ENCODE peak calls at places on chromosomes 11 and 22, in four cellular contexts. G, F, O and B are unnamed samples.

GRCh38 chr11:131694526-131695424 is 324.4 kb downstream of the NTM start:
- DNase-seq in G (peak), F (peak), O (peak), B (no peak)

GRCh38 chr11:1000357-1000982 is 36.0 kb downstream of the MUC6 start:
- DNase-seq in G (no peak), F (no peak), O (no peak), B (no peak)

GRCh38 chr11:97414801-97415200 is 1025.0 kb downstream of the JRKL start:
- DNase-seq in G (no peak), F (no peak), O (no peak), B (no peak)

GRCh38 chr11:127862406-127862805 is 725.0 kb downstream of the ETS1 start:
- DNase-seq in G (no peak), F (no peak), O (no peak), B (no peak)

GRCh38 chr11:125319649-125320048 is 155.1 kb downstream of the PKNOX2 start:
- DNase-seq in G (no peak), F (no peak), O (no peak), B (no peak)

GRCh38 chr11:21411114-21411513 is 741.7 kb downstream of the NELL1 start:
- DNase-seq in G (no peak), F (no peak), O (peak), B (no peak)

GRCh38 chr22:48758021-48758561 is 1069.6 kb downstream of the BRD1 start:
- DNase-seq in G (no peak), F (no peak), O (no peak), B (no peak)

GRCh38 chr11:61149624-61150615 is 11.3 kb downstream of the VPS37C start:
- DNase-seq in G (no peak), F (peak), O (peak), B (no peak)

GRCh38 chr11:61874460-61874809 is 16.9 kb downstream of the FADS3 start:
- DNase-seq in G (no peak), F (no peak), O (no peak), B (no peak)

GRCh38 chr11:112016765-112017356 is 8.3 kb upstream of the DLAT start:
- DNase-seq in G (no peak), F (no peak), O (no peak), B (no peak)

GRCh38 chr11:34345012-34345804 is 12.6 kb downstream of the ABTB2 start:
- DNase-seq in G (no peak), F (no peak), O (peak), B (no peak)

GRCh38 chr11:1310772-1311468 is 1.5 kb upstream of the TOLLIP start:
- DNase-seq in G (no peak), F (no peak), O (no peak), B (no peak)

GRCh38 chr22:41302016-41302767 is 867 bp downstream of the ZC3H7B start:
- DNase-seq in G (peak), F (peak), O (no peak), B (no peak)

GRCh38 chr11:27557223-27557622 is 50.7 kb upstream of the LIN7C start:
- DNase-seq in G (no peak), F (no peak), O (no peak), B (no peak)

GRCh38 chr11:82771781-82772180 is 38.1 kb upstream of the FAM181B start:
- DNase-seq in G (no peak), F (no peak), O (no peak), B (no peak)

GRCh38 chr11:108851781-108852180 is 186.9 kb downstream of the DDX10 start:
- DNase-seq in G (no peak), F (no peak), O (no peak), B (no peak)

GRCh38 chr22:26666035-26666338 is 8.6 kb downstream of the MIAT start:
- DNase-seq in G (no peak), F (no peak), O (no peak), B (no peak)

GRCh38 chr11:8227156-8228152 is 36.2 kb downstream of the LMO1 start:
- DNase-seq in G (no peak), F (no peak), O (no peak), B (no peak)

GRCh38 chr11:83564845-83565244 is 278.7 kb upstream of the CCDC90B start:
- DNase-seq in G (no peak), F (no peak), O (no peak), B (no peak)

GRCh38 chr11:116373545-116373944 is 399.2 kb downstream of the BUD13 start:
- DNase-seq in G (no peak), F (no peak), O (no peak), B (no peak)

DNA sequence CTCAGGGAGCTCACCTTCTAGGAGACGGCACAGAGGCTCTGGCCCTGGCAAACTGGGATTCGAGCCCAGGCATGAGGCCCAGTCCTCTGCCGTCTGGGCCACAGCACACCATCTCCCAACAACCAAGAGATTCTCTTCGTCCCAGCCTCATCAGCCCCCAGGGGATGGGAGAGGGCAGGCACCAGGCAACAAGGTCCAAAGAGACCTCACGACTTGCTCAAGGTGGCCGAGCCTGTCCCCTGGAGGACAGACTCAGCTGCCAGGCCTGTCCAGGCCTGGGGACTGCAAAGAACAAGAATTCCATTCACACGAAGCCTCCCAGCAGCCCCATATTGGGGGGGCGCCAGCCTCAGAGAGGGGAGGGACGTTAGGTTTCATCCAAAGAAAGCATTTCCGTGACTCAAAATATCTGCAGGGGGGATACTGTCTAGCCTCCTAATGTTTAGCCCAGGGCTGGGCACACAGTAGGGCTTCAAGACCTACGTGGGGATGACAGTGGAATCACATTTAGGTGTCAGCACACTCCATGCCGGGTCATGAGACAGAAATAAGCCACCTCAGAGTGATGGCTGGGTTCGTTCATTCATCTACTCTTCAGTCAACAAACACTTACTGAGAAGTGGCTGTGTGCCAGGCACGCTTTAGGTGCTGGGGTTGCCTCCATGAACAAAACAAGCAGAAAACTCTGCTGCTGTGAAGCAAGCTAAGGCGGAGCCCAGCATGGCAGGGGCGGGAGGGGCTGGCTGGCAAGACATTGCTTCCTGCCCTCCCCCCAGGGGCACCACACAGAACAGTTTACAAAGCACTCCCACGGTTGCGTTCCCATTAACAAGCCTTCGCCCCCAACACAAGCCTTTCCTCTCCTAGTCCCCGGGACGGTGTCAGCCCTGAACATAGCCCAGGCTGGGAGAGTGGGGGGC is 1.2 kb downstream of the CARNS1 start:
- DNase-seq in G (no peak), F (no peak), O (peak), B (no peak)
- TF ChIP-seq FOXM1 in G (no peak), F (no peak), O (no peak), B (no peak)

DNA sequence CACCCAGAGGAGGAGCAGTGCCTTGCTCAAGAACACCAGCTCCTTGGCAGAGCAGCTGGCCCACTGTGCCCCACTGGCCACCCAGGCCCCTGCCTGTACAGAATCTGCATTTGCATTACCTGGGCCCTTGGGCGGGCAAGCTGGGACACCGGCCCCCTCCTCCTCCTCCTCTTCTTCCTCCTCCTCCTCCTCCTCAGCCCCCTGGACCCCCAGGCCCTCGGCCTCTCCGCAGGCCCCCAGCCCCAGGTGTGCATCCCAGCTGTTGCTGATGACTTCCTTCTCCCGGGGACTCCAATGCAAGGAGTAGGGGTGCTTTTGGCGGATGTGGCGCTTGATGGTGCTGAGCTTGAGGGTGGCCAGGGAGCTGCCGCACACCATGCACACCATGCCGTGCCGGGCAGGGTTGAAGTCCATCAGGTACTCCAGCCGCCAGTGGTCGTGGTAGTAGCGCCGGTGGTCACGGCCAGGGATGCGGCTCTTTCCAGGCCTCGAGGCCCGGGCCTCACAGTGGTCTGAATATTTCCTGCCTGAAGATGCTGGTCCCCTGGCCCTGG is 2.8 kb downstream of the ZFTA start:
- DNase-seq in G (no peak), F (no peak), O (no peak), B (no peak)
- TF ChIP-seq TARDBP in G (no peak), F (no peak), O (no peak), B (no peak)

GRCh38 chr11:47340010-47340409 is 12.5 kb downstream of the MYBPC3 start:
- DNase-seq in G (no peak), F (no peak), O (no peak), B (no peak)

GRCh38 chr11:47336595-47336994 is 15.9 kb downstream of the MYBPC3 start:
- DNase-seq in G (no peak), F (no peak), O (no peak), B (no peak)

GRCh38 chr11:47338396-47339241 is 13.9 kb downstream of the MYBPC3 start:
- DNase-seq in G (no peak), F (no peak), O (no peak), B (no peak)

GRCh38 chr11:47335733-47336132 is 16.8 kb downstream of the MYBPC3 start:
- DNase-seq in G (no peak), F (no peak), O (no peak), B (no peak)

DNA sequence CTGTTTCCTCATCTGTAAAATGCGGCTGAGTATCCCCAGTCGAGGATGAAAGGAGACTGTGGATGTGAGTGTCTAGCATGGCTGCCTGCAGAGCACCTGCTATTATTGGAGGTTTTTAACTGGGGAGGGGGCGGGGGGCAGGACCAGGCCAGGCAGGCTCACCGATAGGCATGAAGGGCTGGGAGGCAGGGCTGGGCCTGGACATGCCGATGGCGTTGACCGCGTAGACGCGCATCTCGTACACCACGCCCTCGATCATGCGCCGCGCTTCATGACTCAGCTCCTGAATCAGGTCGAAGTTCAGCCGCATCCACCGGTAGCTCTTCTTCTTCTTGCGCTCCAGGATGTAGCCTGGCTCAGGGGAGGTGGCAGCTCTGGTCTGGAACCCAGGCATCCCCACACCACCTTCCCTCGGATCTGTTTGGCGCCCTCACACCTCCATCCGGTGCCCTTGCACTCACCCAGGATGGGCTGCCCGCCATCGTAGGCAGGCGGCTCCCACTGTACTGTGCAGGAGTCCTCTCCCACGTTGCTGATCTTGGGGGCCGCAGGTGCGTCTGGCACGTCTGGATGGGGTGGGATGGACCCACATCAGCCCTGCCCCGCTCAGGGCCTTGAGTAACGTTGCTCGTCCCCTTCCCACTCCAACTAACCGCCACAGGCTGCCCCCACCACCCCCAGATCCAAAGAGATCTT is 15.1 kb downstream of the MYBPC3 start:
- DNase-seq in G (no peak), F (peak), O (no peak), B (no peak)
- TF ChIP-seq FOXM1 in G (no peak), F (no peak), O (no peak), B (no peak)

GRCh38 chr22:22913989-22914388 is 26.4 kb downstream of the IGLL5 start:
- DNase-seq in G (no peak), F (no peak), O (no peak), B (no peak)

GRCh38 chr22:22912722-22913253 is 25.2 kb downstream of the IGLL5 start:
- DNase-seq in G (no peak), F (no peak), O (no peak), B (no peak)

GRCh38 chr22:22910272-22911240 is 22.9 kb downstream of the IGLL5 start:
- DNase-seq in G (no peak), F (peak), O (no peak), B (no peak)

GRCh38 chr22:22911327-22912134 is 23.9 kb downstream of the IGLL5 start:
- DNase-seq in G (no peak), F (peak), O (no peak), B (no peak)

DNA sequence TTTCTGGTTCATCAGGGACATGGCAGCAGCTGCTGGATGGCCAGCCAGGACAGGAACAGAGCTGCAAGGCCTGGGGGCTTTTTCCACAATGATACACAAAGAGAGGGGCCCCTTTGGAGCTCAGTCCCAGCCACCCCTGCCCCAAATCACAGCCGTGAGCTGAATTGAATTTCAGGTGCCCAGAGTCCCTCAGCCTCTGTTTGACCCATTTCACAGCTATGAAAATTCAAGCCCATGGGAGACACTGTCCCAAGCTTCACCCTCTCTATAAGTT is 24.5 kb downstream of the IGLL5 start:
- DNase-seq in G (no peak), F (no peak), O (no peak), B (no peak)
- TF ChIP-seq TARDBP in G (no peak), F (no peak), O (no peak), B (no peak)

DNA sequence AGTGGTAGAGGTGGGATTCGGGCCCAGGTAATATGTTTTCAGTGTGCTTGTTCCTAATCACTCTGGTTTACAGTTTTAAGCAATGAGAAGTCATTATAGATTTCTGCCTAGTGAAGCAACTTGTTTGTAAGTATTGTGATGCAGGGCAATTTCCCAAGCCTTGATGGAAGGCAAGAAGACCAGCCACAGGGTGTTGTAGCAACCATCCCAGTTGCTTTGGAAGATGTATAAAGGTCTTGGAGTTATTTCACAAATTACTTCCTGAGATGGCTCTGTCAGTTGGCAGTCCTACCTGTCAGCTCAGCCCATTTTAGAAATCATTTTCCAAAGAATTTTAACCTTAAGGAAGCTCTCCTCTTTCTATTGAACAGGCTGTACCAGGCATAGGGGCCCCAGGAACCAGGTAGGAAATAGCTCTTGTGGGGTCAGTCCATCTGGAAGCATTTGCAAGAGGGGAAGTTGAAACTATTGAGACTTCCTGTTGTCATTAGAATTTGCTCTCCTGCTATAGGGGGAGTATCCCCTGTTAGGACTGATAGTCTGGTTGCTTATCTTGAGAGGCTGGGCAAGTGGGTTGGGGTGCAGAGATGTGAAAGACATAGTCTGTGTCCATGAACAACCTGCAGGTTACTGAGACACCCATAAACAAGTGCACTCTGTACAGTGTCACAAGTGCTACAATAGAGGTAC is 47.9 kb downstream of the STIM1 start:
- DNase-seq in G (no peak), F (no peak), O (no peak), B (no peak)
- TF ChIP-seq FOXM1 in G (no peak), F (no peak), O (no peak), B (no peak)

GRCh38 chr11:11577932-11578331 is 43.9 kb downstream of the GALNT18 start:
- DNase-seq in G (no peak), F (no peak), O (no peak), B (no peak)
- TF ChIP-seq TARDBP in G (no peak), F (no peak), O (no peak), B (no peak)

GRCh38 chr22:20782083-20782482 is 8.2 kb downstream of the SERPIND1 start:
- DNase-seq in G (no peak), F (no peak), O (no peak), B (no peak)

GRCh38 chr22:20782601-20783299 is 8.8 kb downstream of the SERPIND1 start:
- DNase-seq in G (no peak), F (no peak), O (no peak), B (no peak)

GRCh38 chr22:20779813-20780148 is 5.9 kb downstream of the SERPIND1 start:
- DNase-seq in G (no peak), F (no peak), O (no peak), B (no peak)

GRCh38 chr22:20783300-20783673 is 9.4 kb downstream of the SERPIND1 start:
- DNase-seq in G (no peak), F (no peak), O (no peak), B (no peak)

GRCh38 chr22:20781272-20781990 is 7.5 kb downstream of the SERPIND1 start:
- DNase-seq in G (no peak), F (no peak), O (no peak), B (no peak)
- TF ChIP-seq FOXM1 in G (no peak), F (no peak), O (no peak), B (no peak)

GRCh38 chr22:45934659-45935341 is 42.2 kb downstream of the WNT7B start:
- DNase-seq in G (no peak), F (no peak), O (peak), B (no peak)
- TF ChIP-seq TARDBP in G (no peak), F (no peak), O (no peak), B (no peak)

GRCh38 chr11:9717719-9718118 is 53.8 kb downstream of the SWAP70 start:
- DNase-seq in G (no peak), F (no peak), O (no peak), B (no peak)
- TF ChIP-seq FOXM1 in G (no peak), F (no peak), O (no peak), B (no peak)

GRCh38 chr22:24566899-24567511 is 11.2 kb downstream of the SNRPD3 start:
- DNase-seq in G (no peak), F (no peak), O (no peak), B (no peak)

GRCh38 chr22:24565077-24565476 is 9.3 kb downstream of the SNRPD3 start:
- DNase-seq in G (no peak), F (no peak), O (no peak), B (no peak)

GRCh38 chr22:24563246-24563645 is 7.4 kb downstream of the SNRPD3 start:
- DNase-seq in G (no peak), F (no peak), O (no peak), B (no peak)

GRCh38 chr22:24567668-24568067 is 11.9 kb downstream of the SNRPD3 start:
- DNase-seq in G (no peak), F (no peak), O (no peak), B (no peak)

GRCh38 chr22:24564376-24565058 is 8.7 kb downstream of the SNRPD3 start:
- DNase-seq in G (no peak), F (no peak), O (peak), B (no peak)
- TF ChIP-seq TARDBP in G (no peak), F (no peak), O (no peak), B (no peak)